ENCODE peak calls at places on chromosome 6, in four cellular contexts. R is left ventricle myocardium inferior, F is pancreas, S is IMR-90. K is an unnamed sample. For H3K4me1, the result is how much of the 10 kb centered on the place peaks cover.

GRCh38 chr6:116159782-116160524 is 34.0 kb upstream of the COL10A1 start:
- DNase-seq in F (no peak), R (no peak), S (peak), K (no peak)

GRCh38 chr6:67639161-67639560 is 995.9 kb upstream of the ADGRB3 start:
- DNase-seq in S (no peak), F (no peak), R (no peak), K (no peak)

GRCh38 chr6:40545954-40546353 is 41.2 kb downstream of the LRFN2 start:
- DNase-seq in F (no peak), R (no peak), S (no peak), K (no peak)

GRCh38 chr6:146785001-146785585 is 186.3 kb downstream of the ADGB start:
- DNase-seq in F (no peak), S (peak), R (no peak), K (no peak)

GRCh38 chr6:120908767-120909166 is 425.5 kb downstream of the TBC1D32 start:
- DNase-seq in R (no peak), S (no peak), F (no peak), K (no peak)

GRCh38 chr6:150282806-150283205 is 86.0 kb upstream of the IYD start:
- DNase-seq in S (peak), F (no peak), R (no peak), K (no peak)

GRCh38 chr6:159044899-159045727 is at the start of gene TAGAP:
- DNase-seq in R (peak), F (no peak), S (peak), K (peak)

GRCh38 chr6:163793584-163793983 is 379.1 kb downstream of the QKI start:
- DNase-seq in F (no peak), R (no peak), S (peak), K (no peak)

GRCh38 chr6:97195117-97195516 is 87.9 kb downstream of the MMS22L start:
- DNase-seq in R (no peak), F (no peak), S (peak), K (no peak)

GRCh38 chr6:18990313-18990978 is 603.3 kb downstream of the RNF144B start:
- DNase-seq in S (peak), F (peak), R (peak), K (peak)

GRCh38 chr6:31498748-31499147 is 803 bp downstream of the MICB start:
- DNase-seq in F (no peak), R (no peak), S (no peak), K (no peak)

GRCh38 chr6:125310994-125311649 is 9.4 kb upstream of the HDDC2 start:
- DNase-seq in S (peak), R (no peak), F (no peak), K (no peak)

GRCh38 chr6:124747336-124747735 is 214.9 kb upstream of the RNF217 start:
- DNase-seq in F (no peak), R (no peak), S (no peak), K (no peak)

GRCh38 chr6:140480852-140481251 is 1106.4 kb upstream of the CITED2 start:
- DNase-seq in F (no peak), S (peak), R (peak), K (peak)

GRCh38 chr6:152068622-152069261 is 261.3 kb downstream of the ESR1 start:
- DNase-seq in R (no peak), F (no peak), S (no peak), K (no peak)

GRCh38 chr6:20706293-20707165 is 172.3 kb downstream of the CDKAL1 start:
- DNase-seq in S (peak), R (no peak), F (no peak), K (no peak)

GRCh38 chr6:95109212-95109611 is 468.1 kb upstream of the MANEA start:
- DNase-seq in R (no peak), F (no peak), S (no peak), K (no peak)

GRCh38 chr6:107411161-107411560 is 48.2 kb downstream of the PDSS2 start:
- DNase-seq in F (no peak), R (no peak), S (no peak), K (no peak)

GRCh38 chr6:24721461-24722215 is 2.7 kb upstream of the C6orf62 start:
- DNase-seq in R (peak), S (peak), F (peak), K (no peak)

GRCh38 chr6:154621611-154622010 is 111.1 kb upstream of the CNKSR3 start:
- DNase-seq in R (no peak), S (no peak), F (no peak), K (no peak)

GRCh38 chr6:154624038-154624599 is 109.1 kb upstream of the SCAF8 start:
- DNase-seq in S (no peak), F (no peak), R (no peak), K (no peak)

GRCh38 chr6:154622618-154623336 is 110.4 kb upstream of the SCAF8 start:
- DNase-seq in S (no peak), F (peak), R (no peak), K (no peak)

GRCh38 chr6:154619183-154619582 is 108.7 kb upstream of the CNKSR3 start:
- DNase-seq in F (no peak), R (no peak), S (no peak), K (no peak)

GRCh38 chr6:154623391-154623790 is 109.8 kb upstream of the SCAF8 start:
- DNase-seq in R (no peak), S (no peak), F (no peak), K (no peak)
- H3K4me1 ChIP-seq in R (under half), S (under half), F (under half), K (under half)

GRCh38 chr6:137655291-137655690 is 161.1 kb upstream of the OLIG3 start:
- DNase-seq in F (no peak), R (no peak), S (no peak), K (no peak)

GRCh38 chr6:137651591-137652335 is 157.6 kb upstream of the OLIG3 start:
- DNase-seq in R (no peak), S (no peak), F (no peak), K (no peak)

GRCh38 chr6:137652961-137653697 is 158.9 kb upstream of the OLIG3 start:
- DNase-seq in S (no peak), R (no peak), F (no peak), K (no peak)

GRCh38 chr6:137654365-137654981 is 160.3 kb upstream of the OLIG3 start:
- DNase-seq in S (no peak), R (no peak), F (no peak), K (no peak)

DNA sequence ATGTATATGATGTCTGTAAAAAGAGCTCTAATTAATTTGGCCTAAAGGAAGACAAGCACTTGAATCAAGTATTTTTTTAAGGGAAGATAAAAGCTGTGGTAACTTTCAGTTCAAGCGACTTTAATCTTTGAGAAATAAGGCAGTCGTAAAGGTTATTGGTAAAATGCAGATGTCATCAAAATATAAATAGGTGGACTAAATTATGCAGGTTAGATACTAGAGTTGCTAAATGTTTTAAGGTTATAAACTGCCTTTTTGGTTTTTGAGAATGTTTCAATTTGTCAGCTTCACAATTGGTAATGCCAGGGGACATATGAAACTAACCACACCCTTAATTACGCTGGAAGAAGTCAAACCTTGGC is 159.5 kb upstream of the OLIG3 start:
- DNase-seq in R (no peak), F (no peak), S (no peak), K (no peak)
- H3K27ac ChIP-seq in R (no peak), F (no peak), S (no peak), K (no peak)

GRCh38 chr6:53066874-53067273 is 1.7 kb downstream of the FBXO9 start:
- DNase-seq in R (no peak), F (no peak), S (no peak), K (no peak)

GRCh38 chr6:53069431-53069830 is 4.2 kb downstream of the FBXO9 start:
- DNase-seq in S (no peak), R (no peak), F (no peak), K (no peak)

GRCh38 chr6:53067307-53067706 is 2.1 kb downstream of the FBXO9 start:
- DNase-seq in S (peak), R (no peak), F (no peak), K (no peak)

GRCh38 chr6:53066059-53066406 is 829 bp downstream of the FBXO9 start:
- DNase-seq in F (peak), R (peak), S (peak), K (peak)

DNA sequence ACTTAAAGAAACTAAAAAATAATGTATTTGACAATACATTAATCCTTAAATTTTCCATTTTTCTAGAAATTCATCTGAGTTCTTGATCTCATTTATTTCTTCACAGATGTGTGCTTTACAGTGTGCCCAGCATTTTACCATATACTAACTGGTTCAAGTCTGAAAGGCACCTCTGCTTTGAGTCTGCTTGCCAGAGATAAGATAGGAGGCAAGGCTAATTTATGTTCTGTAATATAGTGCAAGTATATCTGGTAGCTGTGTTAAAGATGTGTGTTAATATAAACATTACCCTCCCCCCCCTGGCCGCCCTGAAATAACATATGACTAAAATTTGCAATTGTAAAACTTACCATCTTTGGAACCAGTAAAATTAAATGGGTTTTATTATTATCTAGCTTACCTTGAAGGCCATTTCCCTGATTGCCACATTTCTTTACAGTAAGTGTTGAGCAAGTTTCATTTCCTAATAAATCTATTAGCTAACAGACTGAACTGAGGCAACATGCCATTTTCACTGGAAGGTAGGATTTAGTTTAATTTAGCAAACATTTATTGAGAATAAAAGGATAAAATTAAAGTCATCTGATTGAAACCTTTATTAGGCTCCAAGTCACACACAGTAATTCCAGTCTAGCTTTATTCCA is 2.7 kb downstream of the FBXO9 start:
- DNase-seq in R (no peak), S (no peak), F (no peak), K (no peak)
- H3K4me3 ChIP-seq in R (no peak), S (no peak), F (peak), K (peak)

GRCh38 chr6:144341831-144342527 is 56.8 kb downstream of the UTRN start:
- DNase-seq in S (no peak), R (no peak), F (no peak), K (no peak)

GRCh38 chr6:144339859-144340452 is 54.8 kb downstream of the UTRN start:
- DNase-seq in S (no peak), F (no peak), R (no peak), K (no peak)

GRCh38 chr6:144338474-144338873 is 53.3 kb downstream of the UTRN start:
- DNase-seq in F (no peak), R (no peak), S (no peak), K (no peak)

GRCh38 chr6:144338951-144339681 is 54.0 kb downstream of the UTRN start:
- DNase-seq in S (no peak), F (no peak), R (no peak), K (no peak)

DNA sequence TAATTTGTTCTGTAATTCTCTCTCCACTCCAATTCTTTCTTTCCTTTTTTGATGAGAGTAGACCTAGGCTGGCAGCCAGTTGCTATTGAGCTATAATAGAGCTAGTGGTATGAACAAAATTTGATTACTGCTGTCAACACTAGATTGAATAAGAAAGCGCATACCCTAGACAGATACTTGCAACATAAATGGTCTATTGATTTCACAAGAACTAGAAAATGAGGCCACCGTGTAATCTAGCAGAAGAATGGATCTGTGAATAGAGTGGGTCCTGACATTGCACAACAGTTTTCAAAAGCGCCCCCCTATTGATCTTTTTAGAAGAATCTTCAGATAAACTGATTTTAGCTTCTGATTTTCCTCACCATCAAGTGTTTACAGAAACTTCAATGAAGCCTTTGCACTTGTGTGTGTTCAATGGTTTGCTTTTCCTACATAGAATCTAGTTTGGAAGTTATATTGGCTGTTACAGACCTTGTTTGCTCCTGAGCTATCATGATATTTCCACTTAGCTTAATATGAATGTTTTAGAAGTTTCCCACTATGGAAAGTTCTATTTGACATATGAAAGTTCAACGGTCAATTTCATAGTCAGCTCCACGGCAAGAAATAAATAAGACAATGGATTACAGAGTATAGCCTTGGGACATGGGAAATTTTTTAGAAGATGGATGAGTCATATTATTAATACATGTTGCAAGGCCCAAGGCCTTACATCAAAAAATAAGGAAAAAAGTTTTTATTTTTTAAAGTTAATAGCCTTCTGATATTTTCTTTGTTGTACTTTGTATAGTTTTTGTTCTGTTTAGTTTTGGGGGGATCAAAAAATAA is 55.6 kb downstream of the UTRN start:
- DNase-seq in S (no peak), R (no peak), F (no peak), K (no peak)
- H3K4me1 ChIP-seq in S (under half), R (half or more), F (under half), K (under half)

GRCh38 chr6:11197175-11197535 is 35.3 kb downstream of the NEDD9 start:
- DNase-seq in R (no peak), F (no peak), S (peak), K (no peak)

GRCh38 chr6:11200356-11200755 is 32.1 kb downstream of the NEDD9 start:
- DNase-seq in F (no peak), S (peak), R (no peak), K (no peak)

GRCh38 chr6:11196511-11197174 is 35.8 kb downstream of the NEDD9 start:
- DNase-seq in F (no peak), S (peak), R (no peak), K (no peak)

GRCh38 chr6:11198663-11199603 is 33.5 kb downstream of the NEDD9 start:
- DNase-seq in R (no peak), F (no peak), S (no peak), K (no peak)

DNA sequence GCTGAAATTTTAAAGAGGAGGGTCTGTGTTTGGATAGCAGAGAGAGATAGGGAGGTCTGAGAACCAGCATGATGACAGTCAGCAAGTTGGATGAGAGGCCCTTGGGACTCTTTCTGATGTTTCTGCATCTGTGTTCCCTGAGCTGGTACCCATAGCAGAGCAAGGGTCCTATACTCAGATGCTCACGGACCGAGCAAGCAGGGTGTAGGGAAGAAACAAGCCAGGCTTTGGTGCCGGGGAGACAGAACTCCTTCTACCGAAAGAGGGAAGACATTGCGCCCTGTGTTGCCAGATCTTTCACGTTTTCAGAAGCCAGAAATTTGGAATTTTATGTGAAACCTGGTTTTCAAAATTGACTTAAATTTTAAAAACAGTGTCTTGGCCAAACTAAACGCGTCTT is 34.6 kb downstream of the NEDD9 start:
- DNase-seq in S (no peak), R (no peak), F (no peak), K (no peak)
- H3K27ac ChIP-seq in S (peak), R (peak), F (no peak), K (peak)

GRCh38 chr6:122484760-122485159 is 13.2 kb upstream of the SERINC1 start:
- DNase-seq in S (no peak), F (no peak), R (no peak), K (no peak)

GRCh38 chr6:122482750-122483080 is 11.1 kb upstream of the SERINC1 start:
- DNase-seq in S (no peak), R (no peak), F (no peak), K (no peak)
- H3K4me3 ChIP-seq in S (no peak), R (no peak), F (no peak), K (no peak)

GRCh38 chr6:77568570-77568969 is 84.3 kb upstream of the MEI4 start:
- DNase-seq in R (no peak), S (no peak), F (no peak), K (no peak)
- H3K4me1 ChIP-seq in R (under half), S (under half), F (under half), K (under half)

GRCh38 chr6:111150577-111150976 is 63.3 kb downstream of the SLC16A10 start:
- DNase-seq in F (no peak), S (no peak), R (no peak), K (no peak)
- H3K27ac ChIP-seq in F (no peak), S (no peak), R (no peak), K (no peak)

DNA sequence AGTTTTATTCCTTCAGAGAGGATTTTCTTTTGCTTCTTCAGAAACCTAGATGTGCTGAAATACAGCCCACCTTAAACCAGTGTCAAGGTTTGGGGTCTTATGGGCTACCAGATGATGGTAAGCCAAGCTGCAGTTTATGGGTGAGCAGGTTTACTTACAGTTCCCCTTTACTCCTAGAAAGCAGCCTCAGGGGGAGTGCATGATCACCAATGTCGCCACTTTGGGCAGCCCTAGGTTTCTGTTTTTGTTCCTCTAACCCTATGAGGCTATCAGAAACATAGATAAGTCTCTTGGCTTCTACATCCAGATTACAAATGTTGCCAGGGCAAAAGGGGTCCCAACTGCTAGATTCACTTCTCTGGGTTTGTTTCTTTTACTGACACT is 67.2 kb downstream of the TRIM27 start:
- DNase-seq in F (no peak), S (no peak), R (no peak), K (no peak)
- H3K4me3 ChIP-seq in F (no peak), S (no peak), R (no peak), K (no peak)

DNA sequence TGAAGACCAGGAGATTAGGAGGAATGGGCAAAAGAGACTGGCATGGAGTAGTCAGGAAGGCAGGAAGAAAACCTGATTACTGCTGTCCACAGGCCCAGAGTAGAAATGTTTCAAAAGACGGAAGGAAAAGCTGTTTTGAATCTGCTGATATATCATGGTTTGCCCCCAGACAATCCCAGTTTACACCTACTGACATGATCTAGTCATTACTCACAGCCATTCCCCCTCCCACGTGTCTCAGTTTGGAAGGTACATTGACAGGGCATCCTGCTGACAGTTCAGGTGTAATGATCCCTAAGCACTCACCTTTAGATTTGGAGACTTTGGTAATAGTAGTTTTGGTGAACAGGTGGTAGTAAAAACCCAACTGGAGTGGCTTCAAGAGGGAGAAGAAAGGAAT is 9.8 kb upstream of the TXNDC5 start:
- DNase-seq in S (no peak), R (no peak), F (no peak), K (no peak)
- H3K4me1 ChIP-seq in S (under half), R (under half), F (under half), K (under half)